ENCODE peak calls at places on chromosome 22, in eight cellular contexts. U, A, B, C, Q, R, H and K are unnamed samples.

GRCh38 chr22:48745842-48746788 is 1081.6 kb downstream of the BRD1 start:
- DNase-seq in H (peak), B (no peak), U (no peak), Q (no peak), C (no peak), A (no peak), R (no peak), K (no peak)

GRCh38 chr22:46299101-46299500 is 2.4 kb downstream of the GTSE1 start:
- DNase-seq in A (no peak), Q (no peak), H (no peak), R (no peak), B (no peak), C (no peak), U (no peak), K (no peak)

GRCh38 chr22:40401532-40401931 is 31.1 kb downstream of the SGSM3 start:
- DNase-seq in H (no peak), U (peak), A (no peak), B (no peak), C (no peak), R (no peak), Q (no peak), K (no peak)

GRCh38 chr22:45600791-45601730 is 70.6 kb upstream of the ATXN10 start:
- DNase-seq in A (no peak), C (no peak), H (no peak), B (peak), U (no peak), Q (peak), R (no peak), K (no peak)

GRCh38 chr22:25080855-25081254 is 118.8 kb upstream of the CRYBB3 start:
- DNase-seq in B (no peak), Q (no peak), A (no peak), R (no peak), H (no peak), C (no peak), U (no peak), K (no peak)

GRCh38 chr22:24325105-24325757 is 54.6 kb downstream of the SPECC1L start:
- DNase-seq in R (peak), B (peak), A (peak), U (no peak), H (no peak), C (no peak), Q (peak), K (no peak)

GRCh38 chr22:43142881-43143562 is at the start of gene MCAT:
- DNase-seq in B (peak), H (peak), R (peak), U (peak), C (peak), A (peak), Q (peak), K (peak)

GRCh38 chr22:42275970-42276369 is 5.5 kb upstream of the TCF20 start:
- DNase-seq in B (no peak), U (no peak), H (no peak), C (no peak), Q (no peak), R (no peak), A (no peak), K (no peak)

GRCh38 chr22:20456064-20456721 is 18.6 kb upstream of the SCARF2 start:
- DNase-seq in C (peak), A (peak), U (peak), H (peak), R (peak), B (peak), Q (peak), K (peak)

GRCh38 chr22:19868773-19869471 is 14.2 kb upstream of the GNB1L start:
- DNase-seq in B (no peak), C (no peak), U (no peak), Q (peak), A (no peak), H (peak), R (no peak), K (no peak)

GRCh38 chr22:39097098-39098020 is at the start of gene APOBEC3H:
- DNase-seq in Q (peak), A (peak), C (peak), B (no peak), H (no peak), R (no peak), U (no peak), K (peak)

GRCh38 chr22:35868938-35869337 is 151.3 kb downstream of the APOL5 start:
- DNase-seq in R (no peak), H (no peak), C (peak), B (no peak), A (no peak), U (no peak), Q (no peak), K (no peak)

GRCh38 chr22:23283591-23284503 is 103.5 kb downstream of the BCR start:
- DNase-seq in B (no peak), R (no peak), U (no peak), H (no peak), Q (no peak), A (no peak), C (no peak), K (no peak)

GRCh38 chr22:20249797-20250354 is 18.2 kb downstream of the RTN4R start:
- DNase-seq in A (no peak), U (no peak), Q (no peak), H (no peak), R (no peak), B (peak), C (no peak), K (peak)

GRCh38 chr22:47199261-47199948 is 437.0 kb downstream of the TBC1D22A start:
- DNase-seq in A (no peak), H (no peak), R (no peak), Q (no peak), B (no peak), U (no peak), C (no peak), K (no peak)

GRCh38 chr22:43205261-43205691 is 18.3 kb upstream of the TTLL12 start:
- DNase-seq in Q (no peak), R (no peak), C (no peak), B (no peak), H (no peak), U (no peak), A (no peak), K (no peak)

GRCh38 chr22:39839917-39840510 is 53.5 kb downstream of the ENTHD1 start:
- DNase-seq in C (no peak), A (no peak), R (no peak), B (no peak), Q (no peak), U (no peak), H (no peak), K (no peak)